ENCODE peak calls at places on chromosomes 1 and 21, in five cellular contexts. D is cardiac muscle cell, A is mesendoderm, Q is aorta, P is breast epithelium. V is an unnamed sample. For H3K4me1, the result is how much of the 10 kb centered on the place peaks cover.

GRCh38 chr1:69888657-69889056 is 316.7 kb downstream of the LRRC40 start:
- DNase-seq in D (no peak), A (no peak), Q (no peak), P (no peak), V (no peak)

GRCh38 chr1:17653728-17654351 is 101.3 kb upstream of the ACTL8 start:
- DNase-seq in D (peak), A (peak), Q (no peak), P (no peak), V (no peak)

GRCh38 chr1:9455487-9456237 is 83.6 kb upstream of the SLC25A33 start:
- DNase-seq in D (peak), A (peak), Q (peak), P (no peak), V (peak)

GRCh38 chr1:75328691-75329090 is 194.5 kb downstream of the LHX8 start:
- DNase-seq in D (no peak), A (peak), Q (no peak), P (no peak), V (no peak)

GRCh38 chr1:61297887-61298286 is 215.5 kb downstream of the NFIA start:
- DNase-seq in D (no peak), A (no peak), Q (no peak), P (no peak), V (no peak)

GRCh38 chr1:100780826-100781225 is 61.3 kb downstream of the VCAM1 start:
- DNase-seq in D (no peak), A (peak), Q (no peak), P (no peak), V (no peak)

GRCh38 chr1:6588128-6588892 is 8.5 kb downstream of the ZBTB48 start:
- DNase-seq in D (no peak), A (no peak), Q (no peak), P (no peak), V (no peak)

GRCh38 chr21:17467829-17468228 is 45.0 kb upstream of the CXADR start:
- DNase-seq in D (no peak), A (peak), Q (no peak), P (no peak), V (no peak)

GRCh38 chr1:36849956-36850355 is 184.4 kb downstream of the GRIK3 start:
- DNase-seq in D (no peak), A (no peak), Q (no peak), P (no peak), V (no peak)

GRCh38 chr1:155002479-155003226 is at the start of gene ZBTB7B:
- DNase-seq in D (peak), A (no peak), Q (peak), P (no peak), V (peak)

GRCh38 chr1:204591473-204592090 is 75.4 kb downstream of the MDM4 start:
- DNase-seq in D (peak), A (no peak), Q (no peak), P (no peak), V (no peak)

GRCh38 chr1:168842306-168842705 is 113.3 kb upstream of the DPT start:
- DNase-seq in D (no peak), A (no peak), Q (no peak), P (no peak), V (no peak)

GRCh38 chr1:174982971-174983689 is 16.6 kb upstream of the CACYBP start:
- DNase-seq in D (peak), A (peak), Q (no peak), P (no peak), V (no peak)

GRCh38 chr1:111221633-111222286 is 5.8 kb upstream of the CHI3L2 start:
- DNase-seq in D (peak), A (peak), Q (no peak), P (no peak), V (no peak)
- H3K4me3 ChIP-seq in D (no peak), A (no peak), Q (no peak), P (no peak), V (no peak)

GRCh38 chr1:26119892-26120608 is 8.4 kb downstream of the PDIK1L start:
- DNase-seq in D (no peak), A (no peak), Q (no peak), P (no peak), V (no peak)

GRCh38 chr1:26124433-26125318 is 13.1 kb downstream of the PDIK1L start:
- DNase-seq in D (no peak), A (no peak), Q (no peak), P (no peak), V (no peak)

GRCh38 chr1:26122988-26123973 is 11.7 kb downstream of the PDIK1L start:
- DNase-seq in D (no peak), A (no peak), Q (no peak), P (no peak), V (no peak)

GRCh38 chr1:26125382-26125781 is 13.8 kb downstream of the PDIK1L start:
- DNase-seq in D (no peak), A (no peak), Q (no peak), P (no peak), V (no peak)

DNA sequence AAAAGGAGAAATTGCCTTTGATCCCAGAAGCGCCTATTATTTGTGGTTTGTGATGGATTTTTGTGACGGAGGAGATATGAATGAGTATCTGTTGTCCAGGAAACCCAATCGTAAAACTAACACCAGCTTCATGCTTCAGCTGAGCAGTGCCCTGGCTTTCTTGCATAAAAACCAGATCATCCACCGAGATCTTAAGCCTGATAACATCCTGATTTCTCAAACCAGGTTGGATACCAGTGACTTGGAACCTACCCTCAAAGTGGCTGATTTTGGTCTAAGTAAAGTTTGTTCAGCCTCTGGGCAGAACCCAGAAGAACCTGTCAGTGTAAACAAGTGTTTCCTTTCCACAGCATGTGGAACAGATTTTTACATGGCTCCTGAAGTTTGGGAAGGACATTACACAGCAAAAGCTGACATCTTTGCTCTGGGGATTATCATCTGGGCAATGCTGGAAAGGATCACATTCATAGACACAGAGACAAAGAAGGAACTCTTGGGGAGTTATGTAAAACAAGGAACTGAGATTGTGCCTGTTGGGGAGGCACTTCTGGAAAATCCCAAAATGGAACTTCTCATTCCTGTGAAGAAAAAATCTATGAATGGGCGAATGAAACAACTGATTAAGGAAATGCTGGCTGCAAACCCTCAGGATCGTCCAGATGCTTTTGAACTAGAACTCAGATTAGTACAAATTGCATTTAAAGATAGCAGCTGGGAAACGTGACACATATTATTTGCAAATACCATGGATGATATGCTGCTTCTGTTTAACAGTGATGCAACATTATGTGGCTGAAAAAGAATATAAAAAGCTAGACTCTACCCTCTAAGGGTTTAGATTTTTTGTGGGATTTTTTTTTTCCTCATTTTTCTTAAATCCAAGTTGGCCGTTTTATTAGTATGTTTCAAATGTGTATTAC is 10.5 kb downstream of the PDIK1L start:
- DNase-seq in D (peak), A (no peak), Q (no peak), P (no peak), V (no peak)
- H3K4me1 ChIP-seq in D (under half), A (under half), Q (under half), P (under half), V (under half)

DNA sequence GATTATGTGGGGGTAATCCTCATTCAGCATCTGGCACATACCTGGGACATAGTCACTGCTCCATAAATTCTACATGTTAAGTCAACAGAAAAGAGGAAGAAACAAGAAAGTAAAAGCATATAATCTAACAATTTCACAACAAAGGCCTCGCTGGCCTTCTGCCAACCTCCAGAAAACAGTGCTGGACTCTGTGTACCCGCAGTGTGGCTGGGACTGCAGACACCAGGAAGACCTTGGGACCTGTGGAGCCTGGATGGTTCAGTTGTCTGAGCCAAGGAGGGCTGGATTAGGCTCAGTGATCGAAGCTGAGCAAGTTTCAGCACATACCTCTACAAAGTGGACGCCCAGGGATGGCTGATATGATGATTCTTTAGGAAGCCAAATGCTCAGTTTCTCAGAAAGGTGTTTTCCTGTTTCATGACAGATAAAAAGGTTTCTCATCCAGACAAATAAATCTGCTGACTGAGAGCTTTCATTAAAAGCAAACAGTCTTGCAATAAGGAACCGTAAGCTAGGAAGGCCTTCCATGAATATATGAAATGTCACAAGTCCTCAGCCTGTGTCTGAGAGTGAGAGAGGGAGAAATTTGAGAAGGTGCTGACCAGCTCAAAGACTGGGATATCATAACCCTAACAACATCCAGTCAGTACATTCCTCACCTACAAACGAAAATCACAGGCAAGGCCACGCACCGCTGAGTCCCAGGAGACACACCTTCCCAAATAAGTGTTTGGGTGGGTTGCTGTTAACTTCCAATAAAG is 48.4 kb downstream of the CAPZB start:
- DNase-seq in D (peak), A (no peak), Q (peak), P (peak), V (peak)
- H3K4me3 ChIP-seq in D (no peak), A (no peak), Q (no peak), P (no peak), V (no peak)

GRCh38 chr21:44931137-44931500 is 8.7 kb upstream of the SLX9 start:
- DNase-seq in D (peak), A (no peak), Q (peak), P (no peak), V (no peak)
- H3K4me1 ChIP-seq in D (under half), A (under half), Q (under half), P (under half), V (under half)

DNA sequence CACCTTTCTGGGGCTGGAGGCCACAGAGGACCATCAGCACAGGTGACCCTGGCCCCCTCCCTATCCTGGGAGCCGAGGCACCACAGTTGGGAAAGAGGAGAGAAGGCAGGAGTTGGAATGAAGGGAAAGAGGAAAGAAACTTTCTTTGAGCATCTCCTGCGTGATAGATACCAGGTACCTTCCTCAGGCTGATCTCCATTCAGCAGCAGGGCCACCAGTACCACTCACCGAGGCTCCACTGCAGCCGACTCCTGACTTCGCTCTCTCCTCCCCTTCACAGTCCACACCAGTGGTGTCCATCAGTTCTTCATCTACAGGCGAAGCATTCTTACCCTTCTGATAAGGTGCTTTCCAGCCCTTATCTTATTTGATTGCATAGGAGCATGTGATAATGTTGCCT is 55.3 kb downstream of the LGR6 start:
- DNase-seq in D (no peak), A (no peak), Q (no peak), P (peak), V (no peak)
- H3K4me3 ChIP-seq in D (no peak), A (no peak), Q (no peak), P (no peak), V (no peak)

V was measured in prostate gland.